ENCODE peak calls at places on chromosome X, in four cellular contexts. O, U, K and F are unnamed samples.

GRCh38 chrX:24846551-24847170 is 152.9 kb downstream of the POLA1 start:
- DNase-seq in K (peak), U (no peak), O (no peak), F (peak)

GRCh38 chrX:139931646-139932076 is 1.2 kb downstream of the ATP11C start:
- DNase-seq in O (no peak), K (no peak), U (no peak), F (no peak)

GRCh38 chrX:37712458-37712857 is 26.9 kb downstream of the XK start:
- DNase-seq in K (no peak), O (no peak), U (no peak), F (peak)

GRCh38 chrX:107712231-107713204 is 63.1 kb downstream of the TSC22D3 start:
- DNase-seq in K (peak), O (no peak), U (no peak), F (peak)

GRCh38 chrX:40261955-40262596 is 164.3 kb upstream of the BCOR start:
- DNase-seq in O (no peak), U (no peak), K (peak), F (no peak)

GRCh38 chrX:34578237-34578636 is 78.8 kb downstream of the TMEM47 start:
- DNase-seq in U (peak), O (no peak), K (peak), F (peak)

GRCh38 chrX:71439898-71440297 is 73.7 kb downstream of the TAF1 start:
- DNase-seq in O (no peak), U (no peak), K (no peak), F (no peak)

GRCh38 chrX:154603438-154604430 is 15.3 kb downstream of the CTAG1B start:
- DNase-seq in K (peak), U (peak), O (no peak), F (peak)

GRCh38 chrX:21926527-21927278 is 13.8 kb upstream of the SMS start:
- DNase-seq in K (peak), O (no peak), U (peak), F (peak)

GRCh38 chrX:32448320-32448719 is 763.0 kb downstream of the DMD start:
- DNase-seq in K (peak), O (no peak), U (peak), F (peak)